ENCODE peak calls at places on chromosomes 3 and 15, in five cellular contexts. M is CD8-positive, alpha-beta T cell; O is stomach; N is A549; X is colonic mucosa. I is an unnamed sample.

GRCh38 chr3:30122359-30122758 is 484.0 kb upstream of the TGFBR2 start:
- DNase-seq in M (no peak), O (no peak), N (no peak), X (no peak), I (no peak)

GRCh38 chr15:26628879-26629529 is 143.9 kb downstream of the GABRB3 start:
- DNase-seq in M (no peak), O (peak; percentile 56), N (peak; percentile 62), X (peak; percentile 42), I (peak; percentile 86)

GRCh38 chr15:65638681-65639089 is 16.9 kb downstream of the SLC24A1 start:
- DNase-seq in M (no peak), O (no peak), N (peak; percentile 96), X (peak; percentile 54), I (no peak)

GRCh38 chr15:91307561-91307960 is 207.5 kb downstream of the SV2B start:
- DNase-seq in M (no peak), O (no peak), N (no peak), X (no peak), I (no peak)

GRCh38 chr3:13894096-13894811 is 14.4 kb upstream of the WNT7A start:
- DNase-seq in M (no peak), O (no peak), N (no peak), X (no peak), I (no peak)

GRCh38 chr3:191728186-191728585 is 267.2 kb downstream of the PYDC2 start:
- DNase-seq in M (no peak), O (no peak), N (no peak), X (no peak), I (no peak)

GRCh38 chr3:133570937-133571320 is 2.6 kb upstream of the CDV3 start:
- DNase-seq in M (no peak), O (no peak), N (no peak), X (no peak), I (no peak)

GRCh38 chr3:139353920-139354556 is 10.2 kb downstream of the MRPS22 start:
- DNase-seq in M (no peak), O (no peak), N (peak; percentile 53), X (no peak), I (no peak)

GRCh38 chr3:155093261-155093660 is 13.1 kb downstream of the MME start:
- DNase-seq in M (no peak), O (peak; percentile 34), N (no peak), X (no peak), I (no peak)

GRCh38 chr3:101850327-101851048 is 1.2 kb downstream of the NFKBIZ start:
- DNase-seq in M (peak; percentile 73), O (no peak), N (no peak), X (no peak), I (no peak)

DNA sequence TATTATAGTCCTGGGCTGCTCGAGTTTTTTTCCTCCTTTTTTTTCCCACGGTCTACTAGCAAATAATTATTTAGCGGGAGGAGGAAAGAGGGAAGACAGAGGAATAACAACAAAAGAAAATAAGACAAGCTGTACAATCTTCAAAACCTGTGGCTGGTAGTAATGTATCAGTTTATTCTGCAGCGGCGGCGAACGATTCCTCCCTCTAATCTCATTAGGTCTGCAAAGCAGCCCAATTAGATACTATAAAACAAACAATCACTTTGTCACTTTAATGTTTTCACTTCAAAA is 398 bp upstream of the TLE3 start:
- DNase-seq in M (no peak), O (no peak), N (no peak), X (no peak), I (peak; percentile 72)
- H3K4me1 ChIP-seq in M (peaks cover 45% of the 10 kb centered on the region), O (peaks cover 65% of the 10 kb centered on the region), N (peaks cover 46% of the 10 kb centered on the region), X (peaks cover 20% of the 10 kb centered on the region), I (peaks cover 38% of the 10 kb centered on the region)

DNA sequence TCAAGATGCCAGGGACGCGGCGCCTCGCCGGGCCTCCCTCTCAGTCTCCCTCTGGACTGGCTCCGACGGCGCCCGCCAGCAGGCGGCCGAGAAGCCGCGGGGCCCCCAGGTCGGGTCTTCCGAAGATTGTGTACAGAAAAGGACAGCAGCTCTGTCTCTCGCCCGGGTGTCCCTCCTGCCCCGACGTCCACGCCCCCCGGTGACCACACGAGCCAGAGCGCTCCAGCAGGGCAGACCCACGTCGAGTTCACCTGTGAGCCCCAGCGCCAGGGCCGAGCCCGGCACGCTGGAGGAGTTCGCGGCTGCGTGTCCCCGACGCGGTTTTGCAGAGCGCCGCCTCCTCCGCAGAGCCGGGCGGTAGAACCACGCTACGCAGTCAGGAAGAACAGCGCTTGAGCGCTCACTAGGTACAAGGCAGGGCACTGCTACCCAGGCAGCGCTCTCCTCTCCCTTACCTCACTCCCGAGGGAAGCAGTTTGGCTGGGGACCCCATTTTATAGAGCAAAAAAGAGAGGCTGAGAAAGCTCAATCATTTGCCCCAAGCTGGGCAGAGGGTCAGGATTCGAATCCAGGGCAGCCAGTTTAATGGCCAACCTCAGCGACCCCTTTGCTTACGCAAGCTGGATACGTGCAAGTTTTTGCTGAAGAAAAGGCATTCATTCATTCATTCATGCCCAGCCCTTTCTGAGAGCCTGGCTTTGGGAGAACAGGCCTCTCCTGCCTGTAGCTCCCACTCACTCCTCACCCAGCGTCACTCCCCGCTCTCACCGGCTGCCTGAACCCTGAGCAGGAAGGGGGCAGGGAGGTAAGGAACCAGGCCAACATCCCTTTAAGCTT is 3.0 kb upstream of the TLE3 start:
- DNase-seq in M (peak; percentile 74), O (peak; percentile 63), N (peak; percentile 58), X (peak; percentile 66), I (peak; percentile 94)
- TF ChIP-seq CTCF in M (peak; percentile 36), O (no peak), N (peak; percentile 35), X (no peak), I (peak; percentile 19)

GRCh38 chr15:101242999-101243336 is 8.9 kb downstream of the CHSY1 start:
- DNase-seq in M (no peak), O (no peak), N (no peak), X (no peak), I (peak; percentile 58)
- H3K4me1 ChIP-seq in M (peaks cover 88% of the 10 kb centered on the region), O (peaks cover 99% of the 10 kb centered on the region), N (no peaks in the 10 kb centered on the region), X (peaks cover 3% of the 10 kb centered on the region), I (peaks cover 100% of the 10 kb centered on the region)

GRCh38 chr3:34882764-34883163 is 756.6 kb upstream of the ARPP21 start:
- DNase-seq in M (no peak), O (no peak), N (no peak), X (no peak), I (no peak)
- TF ChIP-seq CTCF in M (no peak), O (no peak), N (no peak), X (no peak), I (no peak)

GRCh38 chr3:61869378-61869777 is 308.0 kb downstream of the PTPRG start:
- DNase-seq in M (no peak), O (no peak), N (no peak), X (no peak), I (no peak)

GRCh38 chr3:61875073-61875472 is 313.7 kb downstream of the PTPRG start:
- DNase-seq in M (no peak), O (no peak), N (no peak), X (no peak), I (no peak)

GRCh38 chr3:61871646-61872045 is 310.3 kb downstream of the PTPRG start:
- DNase-seq in M (no peak), O (no peak), N (no peak), X (no peak), I (no peak)

GRCh38 chr3:61875488-61875887 is 314.1 kb downstream of the PTPRG start:
- DNase-seq in M (no peak), O (no peak), N (no peak), X (no peak), I (no peak)

DNA sequence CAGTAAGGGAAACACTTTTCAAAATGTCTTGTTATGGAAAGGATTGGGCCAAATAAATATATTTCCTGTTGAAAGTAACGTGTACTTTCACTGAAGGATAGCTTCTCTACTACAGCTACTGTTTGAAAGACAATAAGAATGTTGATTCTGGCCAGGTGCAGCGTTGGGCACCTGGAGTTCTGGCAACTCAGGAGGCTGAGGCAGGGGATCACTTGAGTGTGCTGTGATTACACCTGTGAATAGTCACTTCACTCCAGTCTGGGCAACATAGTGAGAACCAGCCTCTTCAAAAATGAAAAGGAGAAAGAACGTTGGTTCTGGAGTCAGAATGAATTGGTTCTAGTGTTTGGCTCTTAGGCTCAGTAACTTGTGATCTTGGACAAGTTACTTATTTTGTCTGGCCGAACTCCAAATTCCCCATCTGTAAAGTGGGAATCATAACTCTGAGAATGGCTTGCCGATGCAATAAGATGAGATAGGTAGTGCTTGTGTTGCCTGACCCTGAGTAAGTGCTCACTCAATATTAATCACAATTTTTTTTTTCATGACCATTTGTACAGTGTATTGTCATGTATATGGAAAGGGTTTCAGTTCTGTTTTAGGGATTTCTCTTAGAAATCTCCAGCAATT is 310.8 kb downstream of the PTPRG start:
- DNase-seq in M (no peak), O (no peak), N (no peak), X (no peak), I (no peak)
- H3K4me1 ChIP-seq in M (no peaks in the 10 kb centered on the region), O (peaks cover 39% of the 10 kb centered on the region), N (peaks cover 5% of the 10 kb centered on the region), X (peaks cover 5% of the 10 kb centered on the region), I (no peaks in the 10 kb centered on the region)

DNA sequence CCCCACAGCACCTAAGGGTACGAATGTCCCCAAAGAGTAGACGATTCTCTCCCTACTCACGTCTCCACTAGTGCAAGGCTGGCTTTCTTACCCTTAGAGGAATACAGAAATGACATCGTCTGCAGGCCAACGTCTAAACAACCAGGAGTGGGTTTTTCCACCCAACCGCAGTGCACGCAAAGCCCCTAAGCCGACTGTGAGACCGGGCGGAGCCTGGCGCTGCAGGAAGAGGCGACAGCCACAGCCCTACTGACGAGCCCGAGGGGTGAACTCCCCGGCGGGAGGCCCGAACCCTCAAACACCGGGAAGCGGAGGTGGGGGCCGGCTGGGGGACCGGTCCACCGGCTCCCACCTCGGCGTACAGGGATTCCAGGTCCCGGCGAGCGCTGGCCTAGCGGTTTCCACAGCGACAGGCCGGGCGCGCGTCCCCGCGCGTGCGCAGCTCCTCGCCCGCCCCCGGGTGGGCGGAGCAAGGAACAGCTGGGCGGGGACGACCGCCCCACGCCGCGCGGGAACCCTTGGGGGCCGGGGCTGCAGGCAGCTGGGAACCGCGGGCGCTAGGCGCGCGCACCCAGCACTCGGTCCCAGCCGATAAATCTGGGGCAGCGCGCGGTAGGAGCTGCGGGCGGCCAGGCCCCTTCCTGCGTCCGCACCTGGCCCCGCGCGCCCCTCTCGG is at the start of the genes CEP19 and PIGX:
- DNase-seq in M (peak; percentile 97), O (peak; percentile 86), N (peak; percentile 74), X (peak; percentile 86), I (peak; percentile 96)
- TF ChIP-seq CTCF in M (no peak), O (peak; percentile 14), N (no peak), X (no peak), I (no peak)

GRCh38 chr3:188272481-188273372 is 118.8 kb downstream of the LPP start:
- DNase-seq in M (no peak), O (no peak), N (no peak), X (no peak), I (no peak)
- H3K4me1 ChIP-seq in M (no peaks in the 10 kb centered on the region), O (peaks cover 67% of the 10 kb centered on the region), N (peaks cover 82% of the 10 kb centered on the region), X (peaks cover 6% of the 10 kb centered on the region), I (peaks cover 17% of the 10 kb centered on the region)

DNA sequence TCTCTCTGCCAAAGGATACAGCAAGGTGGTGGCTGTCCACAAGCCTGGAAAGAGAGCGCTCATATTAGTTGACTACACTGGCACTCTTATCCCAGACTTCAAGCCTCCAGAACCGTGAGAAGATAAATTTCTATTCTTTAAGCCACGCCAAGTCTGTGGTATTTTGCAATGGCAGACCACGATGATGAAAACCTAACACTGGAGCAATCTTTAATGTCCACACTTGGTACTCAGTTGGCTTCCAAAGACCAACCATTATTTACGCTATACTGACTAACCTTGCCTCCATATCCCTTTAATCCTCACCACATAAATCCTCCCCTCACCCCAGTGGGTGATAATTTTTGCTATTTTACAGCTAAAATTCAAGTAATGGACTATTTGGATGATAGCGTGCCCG is 16.9 kb upstream of the LACTB start:
- DNase-seq in M (no peak), O (no peak), N (no peak), X (no peak), I (no peak)
- TF ChIP-seq CTCF in M (no peak), O (no peak), N (no peak), X (no peak), I (no peak)